ENCODE peak calls at places on chromosomes 13 and 19, in eight cellular contexts. S is right cardiac atrium; C is activated T-cell treated with anti-CD3 and anti-CD28 coated beads, Interleukin-2, amount 50 U/mL, for 72 hours; B is left ventricle myocardium superior; W is naive thymus-derived CD8-positive, alpha-beta T cell; I is T-cell; Z is Panc1; V is naive thymus-derived CD4-positive, alpha-beta T cell. G is an unnamed sample.

GRCh38 chr13:112188298-112188610 is 121.3 kb downstream of the SOX1 start:
- ATAC-seq in V (no peak), W (no peak), C (no peak), B (no peak), I (no peak), Z (no peak), S (no peak), G (no peak)

GRCh38 chr19:3818479-3818878 is 32.3 kb upstream of the MATK start:
- ATAC-seq in W (no peak), Z (peak), B (no peak), V (peak), C (peak), I (no peak), S (no peak), G (peak)

GRCh38 chr19:2997720-2998119 is 20.4 kb downstream of the TLE6 start:
- ATAC-seq in I (no peak), S (no peak), C (no peak), Z (no peak), V (no peak), B (no peak), W (no peak), G (no peak)

GRCh38 chr13:50230365-50230978 is 215.2 kb downstream of the KCNRG start:
- ATAC-seq in V (peak), S (peak), C (peak), Z (peak), W (no peak), B (peak), I (no peak), G (peak)

GRCh38 chr19:1923319-1923718 is 17.7 kb upstream of the CSNK1G2 start:
- ATAC-seq in S (peak), I (no peak), C (peak), W (no peak), B (peak), Z (no peak), V (peak), G (peak)

GRCh38 chr19:42555801-42556200 is 27.5 kb upstream of the CEACAM1 start:
- ATAC-seq in I (no peak), B (no peak), W (no peak), C (no peak), V (no peak), S (no peak), Z (no peak), G (peak)

GRCh38 chr13:70723732-70724131 is 615.5 kb upstream of the KLHL1 start:
- ATAC-seq in Z (no peak), S (no peak), W (no peak), C (no peak), I (no peak), B (no peak), V (no peak), G (no peak)

GRCh38 chr13:43472344-43472743 is 314.4 kb downstream of the ENOX1 start:
- ATAC-seq in Z (no peak), W (no peak), V (no peak), S (peak), I (no peak), B (peak), C (no peak), G (no peak)

GRCh38 chr19:10858204-10858828 is 10.1 kb downstream of the C19orf38 start:
- ATAC-seq in S (no peak), W (peak), V (peak), Z (peak), C (peak), B (no peak), I (no peak), G (no peak)

GRCh38 chr19:1141944-1142343 is 32.1 kb downstream of the SBNO2 start:
- ATAC-seq in C (no peak), W (no peak), B (peak), V (no peak), I (peak), S (peak), Z (no peak), G (peak)

GRCh38 chr19:16161848-16162247 is 11.5 kb downstream of the CIB3 start:
- ATAC-seq in B (no peak), W (no peak), I (no peak), S (no peak), V (no peak), C (peak), Z (peak), G (no peak)

GRCh38 chr19:7888145-7888825 is at the start of gene LRRC8E:
- ATAC-seq in I (peak), W (peak), Z (peak), S (peak), V (peak), B (peak), C (peak), G (peak)

G was measured in stimulated activated memory B cell treated with anti-CD40 and anti-IgM and Interleukin-4, amounts not matched to agents 10 μg/mL and 1 μg/mL and 100 μg/mL, for 72 hours.